ENCODE peak calls at places on chromosomes 6 and 20, in seven cellular contexts. T is aorta, Z is DMS79, D is G401, P is mesenteric fat pad, K is caudate nucleus, N is hippocampal formation. S is an unnamed sample.

GRCh38 chr20:37888641-37889040 is 14.3 kb upstream of the VSTM2L start:
- DNase-seq in Z (no peak), K (no peak), N (no peak), T (no peak), P (no peak), D (no peak), S (no peak)

GRCh38 chr20:15965165-15965564 is 608.1 kb downstream of the KIF16B start:
- DNase-seq in D (no peak), P (no peak), Z (no peak), K (no peak), T (no peak), N (no peak), S (no peak)

GRCh38 chr20:362271-363254 is 15.7 kb downstream of the NRSN2 start:
- DNase-seq in N (no peak), Z (peak), K (no peak), P (no peak), T (peak), D (peak), S (no peak)

GRCh38 chr20:51182571-51182970 is 159.7 kb upstream of the KCNG1 start:
- DNase-seq in Z (no peak), N (no peak), K (no peak), P (no peak), T (no peak), D (no peak), S (no peak)

GRCh38 chr20:8357703-8358102 is 225.6 kb downstream of the PLCB1 start:
- DNase-seq in Z (no peak), K (no peak), D (no peak), T (no peak), P (no peak), N (no peak), S (no peak)

GRCh38 chr6:1382331-1382882 is 7.0 kb upstream of the FOXF2 start:
- DNase-seq in K (no peak), Z (no peak), T (no peak), D (no peak), P (no peak), N (no peak), S (no peak)

GRCh38 chr6:133474516-133474915 is 233.4 kb downstream of the EYA4 start:
- DNase-seq in K (no peak), D (no peak), P (no peak), Z (no peak), T (no peak), N (no peak), S (no peak)

GRCh38 chr6:6806793-6807518 is 218.4 kb downstream of the LY86 start:
- DNase-seq in D (no peak), N (no peak), P (no peak), T (peak), K (no peak), Z (no peak), S (no peak)

GRCh38 chr6:130906736-130907381 is 79.7 kb downstream of the SMLR1 start:
- DNase-seq in K (no peak), T (no peak), Z (no peak), P (no peak), D (no peak), N (no peak), S (no peak)

GRCh38 chr6:44225579-44226325 is 2.4 kb downstream of the SLC29A1 start:
- DNase-seq in N (no peak), D (no peak), Z (no peak), K (no peak), T (no peak), P (no peak), S (no peak)

GRCh38 chr6:30075987-30076311 is 380 bp upstream of the RNF39 start:
- DNase-seq in T (no peak), N (no peak), K (no peak), Z (no peak), D (no peak), P (no peak), S (no peak)

GRCh38 chr20:50317644-50318043 is 127.0 kb downstream of the CEBPB start:
- DNase-seq in Z (peak), D (no peak), N (no peak), P (peak), T (no peak), K (no peak), S (no peak)

GRCh38 chr6:53250761-53251672 is 97.7 kb downstream of the ELOVL5 start:
- DNase-seq in K (no peak), D (no peak), P (no peak), Z (no peak), T (no peak), N (peak), S (no peak)

GRCh38 chr6:44100088-44100550 is 27.1 kb downstream of the MRPL14 start:
- DNase-seq in K (no peak), D (peak), N (no peak), T (no peak), Z (no peak), P (no peak), S (no peak)

S was measured in NCI-H187 treated with DMSO at 0.1 percent for 48 hours.